ENCODE peak calls at places on chromosomes 4 and X, in ten cellular contexts. A is endothelial cell of umbilical vein, V is H9, K is mammary epithelial cell, S is substantia nigra, Z is right cardiac atrium, J is neuronal stem cell, Y is endodermal cell, O is upper lobe of right lung, L is hepatocyte. P is an unnamed sample.

GRCh38 chrX:121405826-121406225 is 358.4 kb downstream of the GLUD2 start:
- DNase-seq in A (no peak), V (no peak), K (no peak), S (no peak), Z (no peak), J (no peak), Y (no peak), O (no peak), L (no peak), P (no peak)

GRCh38 chrX:65582450-65583082 is 48.0 kb upstream of the LAS1L start:
- DNase-seq in A (no peak), V (no peak), K (no peak), S (no peak), Z (no peak), J (no peak), Y (peak), O (no peak), L (no peak), P (no peak)

GRCh38 chr4:148283665-148284064 is 158.5 kb downstream of the NR3C2 start:
- DNase-seq in A (no peak), V (no peak), K (no peak), S (no peak), Z (no peak), J (no peak), Y (no peak), O (no peak), L (no peak), P (no peak)

GRCh38 chrX:30653415-30654131 is at the start of gene GK:
- DNase-seq in A (peak), V (peak), K (peak), S (no peak), Z (no peak), J (peak), Y (peak), O (no peak), L (peak), P (no peak)

GRCh38 chrX:49003696-49004095 is 1.6 kb upstream of the GRIPAP1 start:
- DNase-seq in A (no peak), V (no peak), K (no peak), S (no peak), Z (no peak), J (no peak), Y (no peak), O (no peak), L (no peak), P (no peak)

GRCh38 chrX:10972731-10973130 is 138.4 kb upstream of the HCCS start:
- DNase-seq in A (no peak), V (no peak), K (no peak), S (no peak), Z (no peak), J (no peak), Y (no peak), O (no peak), L (no peak), P (no peak)

GRCh38 chr4:92814677-92815076 is 510.9 kb downstream of the GRID2 start:
- DNase-seq in A (no peak), V (no peak), K (no peak), S (no peak), Z (no peak), J (no peak), Y (no peak), O (no peak), L (no peak), P (no peak)

GRCh38 chr4:106987314-106987713 is 48.8 kb downstream of the DKK2 start:
- DNase-seq in A (no peak), V (no peak), K (no peak), S (no peak), Z (no peak), J (no peak), Y (no peak), O (no peak), L (no peak), P (no peak)

GRCh38 chr4:19850909-19851308 is 400.8 kb upstream of the SLIT2 start:
- DNase-seq in A (peak), V (no peak), K (peak), S (no peak), Z (no peak), J (no peak), Y (no peak), O (no peak), L (no peak), P (peak)

GRCh38 chrX:126552313-126553022 is at the start of gene DCAF12L1:
- DNase-seq in A (peak), V (peak), K (no peak), S (no peak), Z (peak), J (peak), Y (peak), O (no peak), L (peak), P (no peak)

GRCh38 chr4:19262467-19262866 is 989.2 kb upstream of the SLIT2 start:
- DNase-seq in A (peak), V (no peak), K (no peak), S (no peak), Z (no peak), J (no peak), Y (no peak), O (no peak), L (no peak), P (no peak)

GRCh38 chr4:7758444-7758815 is 181.2 kb downstream of the AFAP1 start:
- DNase-seq in A (no peak), V (no peak), K (no peak), S (no peak), Z (peak), J (no peak), Y (no peak), O (no peak), L (no peak), P (no peak)

GRCh38 chr4:168218663-168219062 is 99.9 kb downstream of the DDX60 start:
- DNase-seq in A (peak), V (no peak), K (peak), S (no peak), Z (no peak), J (no peak), Y (no peak), O (no peak), L (no peak), P (peak)

GRCh38 chrX:23820235-23820782 is 37.3 kb downstream of the SAT1 start:
- DNase-seq in A (no peak), V (no peak), K (peak), S (no peak), Z (no peak), J (no peak), Y (no peak), O (no peak), L (no peak), P (no peak)

GRCh38 chrX:147891886-147892285 is 19.8 kb upstream of the FMR1 start:
- DNase-seq in A (no peak), V (no peak), K (no peak), S (no peak), Z (no peak), J (no peak), Y (no peak), O (no peak), L (no peak), P (no peak)

GRCh38 chr4:87375719-87376291 is 15.2 kb downstream of the HSD17B11 start:
- DNase-seq in A (peak), V (no peak), K (peak), S (peak), Z (no peak), J (no peak), Y (no peak), O (no peak), L (peak), P (no peak)

GRCh38 chrX:77743720-77744119 is 42.3 kb downstream of the ATRX start:
- DNase-seq in A (no peak), V (no peak), K (no peak), S (no peak), Z (no peak), J (no peak), Y (no peak), O (no peak), L (no peak), P (no peak)

GRCh38 chr4:6561173-6561516 is 13.8 kb upstream of the MAN2B2 start:
- DNase-seq in A (no peak), V (no peak), K (no peak), S (no peak), Z (no peak), J (no peak), Y (no peak), O (no peak), L (no peak), P (no peak)

GRCh38 chrX:112510629-112511028 is 169.1 kb downstream of the LHFPL1 start:
- DNase-seq in A (no peak), V (no peak), K (no peak), S (no peak), Z (no peak), J (no peak), Y (no peak), O (no peak), L (peak), P (no peak)

GRCh38 chrX:37993857-37994619 is 12.3 kb upstream of the SYTL5 start:
- DNase-seq in A (no peak), V (peak), K (peak), S (no peak), Z (no peak), J (peak), Y (peak), O (peak), L (peak), P (no peak)

GRCh38 chrX:133958997-133959688 is 26.3 kb downstream of the GPC3 start:
- DNase-seq in A (no peak), V (no peak), K (no peak), S (no peak), Z (no peak), J (no peak), Y (no peak), O (no peak), L (no peak), P (no peak)

GRCh38 chr4:186840222-186840701 is 116.6 kb upstream of the FAT1 start:
- DNase-seq in A (no peak), V (no peak), K (no peak), S (no peak), Z (peak), J (no peak), Y (no peak), O (no peak), L (no peak), P (no peak)

GRCh38 chr4:18689308-18689915 is 667.9 kb upstream of the LCORL start:
- DNase-seq in A (peak), V (peak), K (peak), S (peak), Z (no peak), J (peak), Y (peak), O (no peak), L (peak), P (no peak)

GRCh38 chrX:23511783-23512182 is 155.5 kb upstream of the PRDX4 start:
- DNase-seq in A (no peak), V (no peak), K (no peak), S (no peak), Z (no peak), J (no peak), Y (no peak), O (no peak), L (no peak), P (no peak)

GRCh38 chr4:37470243-37470642 is 215.9 kb downstream of the RELL1 start:
- DNase-seq in A (no peak), V (no peak), K (no peak), S (no peak), Z (no peak), J (no peak), Y (no peak), O (no peak), L (no peak), P (no peak)

GRCh38 chrX:11968470-11968869 is 169.8 kb upstream of the FRMPD4 start:
- DNase-seq in A (no peak), V (no peak), K (peak), S (no peak), Z (no peak), J (no peak), Y (no peak), O (no peak), L (peak), P (peak)

GRCh38 chr4:101211146-101211553 is 136.2 kb downstream of the PPP3CA start:
- DNase-seq in A (no peak), V (no peak), K (peak), S (no peak), Z (no peak), J (no peak), Y (no peak), O (no peak), L (no peak), P (no peak)

GRCh38 chrX:38426785-38427184 is 74.4 kb downstream of the OTC start:
- DNase-seq in A (peak), V (no peak), K (peak), S (no peak), Z (no peak), J (no peak), Y (no peak), O (no peak), L (peak), P (peak)

GRCh38 chrX:150028692-150029091 is 90.4 kb upstream of the EOLA2 start:
- DNase-seq in A (no peak), V (no peak), K (no peak), S (no peak), Z (no peak), J (no peak), Y (no peak), O (no peak), L (no peak), P (no peak)

GRCh38 chr4:159097144-159097543 is 5.7 kb upstream of the RAPGEF2 start:
- DNase-seq in A (peak), V (no peak), K (no peak), S (no peak), Z (no peak), J (no peak), Y (no peak), O (no peak), L (no peak), P (no peak)

GRCh38 chr4:188682321-188682720 is 543.1 kb downstream of the TRIML1 start:
- DNase-seq in A (no peak), V (no peak), K (no peak), S (no peak), Z (no peak), J (no peak), Y (no peak), O (no peak), L (no peak), P (no peak)

GRCh38 chr4:53716471-53717063 is 125.3 kb upstream of the LNX1 start:
- DNase-seq in A (no peak), V (no peak), K (no peak), S (no peak), Z (no peak), J (no peak), Y (no peak), O (no peak), L (no peak), P (no peak)

DNA sequence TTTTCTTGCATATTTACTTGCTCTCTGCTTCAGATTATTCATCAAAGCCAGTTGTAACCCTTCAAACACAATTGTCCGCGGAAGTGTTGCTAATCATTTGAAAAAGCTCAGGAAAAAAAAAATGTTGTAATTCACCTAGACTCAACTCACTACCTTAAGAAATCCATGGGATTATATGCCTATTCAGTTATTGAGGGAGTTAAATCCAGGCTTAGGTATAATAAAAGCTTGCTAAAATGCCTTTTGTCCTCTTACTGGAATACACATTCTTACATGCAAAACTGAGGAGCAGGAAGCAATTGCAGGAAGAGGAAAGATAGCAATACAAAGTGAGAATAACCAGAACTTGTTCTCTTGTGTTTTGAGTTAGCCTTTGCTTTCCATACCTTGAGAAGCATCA is 91.4 kb upstream of the FAM241A start:
- DNase-seq in A (no peak), V (no peak), K (no peak), S (no peak), Z (no peak), J (no peak), Y (no peak), O (no peak), L (no peak), P (no peak)
- H3K27ac ChIP-seq in A (no peak), V (no peak), K (no peak), S (no peak), Z (no peak), J (no peak), Y (peak), O (no peak), L (no peak), P (no peak)

GRCh38 chrX:70455366-70456202 is 10.9 kb downstream of the DLG3 start:
- DNase-seq in A (no peak), V (no peak), K (no peak), S (no peak), Z (no peak), J (no peak), Y (peak), O (no peak), L (peak), P (no peak)

GRCh38 chrX:70454441-70455365 is 10.1 kb downstream of the DLG3 start:
- DNase-seq in A (peak), V (peak), K (peak), S (peak), Z (peak), J (peak), Y (peak), O (peak), L (peak), P (no peak)

GRCh38 chrX:70453024-70453618 is 8.5 kb downstream of the DLG3 start:
- DNase-seq in A (no peak), V (no peak), K (no peak), S (no peak), Z (no peak), J (no peak), Y (no peak), O (no peak), L (no peak), P (no peak)

GRCh38 chrX:70452143-70452733 is 7.6 kb downstream of the DLG3 start:
- DNase-seq in A (peak), V (peak), K (no peak), S (peak), Z (peak), J (no peak), Y (peak), O (peak), L (peak), P (no peak)

GRCh38 chrX:70456256-70456655 is 11.6 kb downstream of the DLG3 start:
- DNase-seq in A (no peak), V (no peak), K (no peak), S (no peak), Z (no peak), J (no peak), Y (no peak), O (no peak), L (no peak), P (no peak)
- H3K27ac ChIP-seq in A (no peak), V (no peak), K (no peak), S (no peak), Z (peak), J (no peak), Y (no peak), O (no peak), L (peak), P (peak)

DNA sequence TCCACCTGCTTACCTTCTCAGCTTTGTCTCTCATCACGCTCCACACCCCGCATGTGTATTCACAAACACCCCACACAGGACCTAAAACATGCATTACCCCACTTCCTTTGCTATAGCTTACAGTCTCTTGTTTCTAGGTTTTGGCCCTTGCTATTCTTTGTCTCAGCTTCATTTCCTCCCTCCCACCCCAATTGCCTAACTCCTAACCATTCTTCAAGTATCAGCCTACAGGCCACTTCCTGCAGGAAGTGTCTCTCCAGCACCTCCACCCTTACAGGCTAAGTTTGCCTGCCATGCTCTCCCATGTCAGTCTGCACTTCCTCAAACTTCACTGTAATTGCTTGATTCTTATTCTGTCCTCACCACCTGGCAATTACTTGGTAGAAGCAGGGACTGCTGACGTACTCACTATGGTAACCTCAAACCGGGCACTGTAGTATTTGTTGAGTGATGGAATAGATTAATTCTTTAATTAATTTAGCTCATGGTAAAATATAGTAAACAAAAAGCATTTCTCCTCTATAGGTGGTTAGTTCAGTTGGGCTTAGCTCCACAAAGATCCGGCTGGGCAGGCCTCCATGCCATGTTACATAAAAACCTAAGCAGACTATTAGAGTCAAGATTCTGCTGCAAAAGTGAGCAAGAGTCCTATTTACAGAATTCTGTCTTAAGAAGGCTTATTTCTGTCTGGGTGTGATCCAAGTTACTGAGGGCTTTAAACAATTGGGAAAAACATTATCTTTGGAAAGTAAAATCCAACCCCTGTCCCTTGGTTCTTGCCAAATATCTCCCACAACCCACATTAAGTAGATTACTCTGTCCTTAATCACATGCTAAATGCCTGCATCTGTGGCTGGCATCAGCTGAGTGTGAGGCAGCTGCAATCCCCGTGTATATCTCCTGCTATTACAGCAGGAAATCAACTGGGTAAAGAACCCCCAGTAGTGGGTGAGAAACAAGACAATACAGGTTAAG is 124.7 kb upstream of the CPEB2 start:
- DNase-seq in A (no peak), V (no peak), K (no peak), S (peak), Z (no peak), J (no peak), Y (no peak), O (no peak), L (no peak), P (no peak)
- H3K27ac ChIP-seq in A (no peak), V (no peak), K (no peak), S (no peak), Z (no peak), J (no peak), Y (no peak), O (peak), L (peak), P (peak)

GRCh38 chr4:76589872-76590846 is 155.1 kb downstream of the SHROOM3 start:
- DNase-seq in A (no peak), V (peak), K (peak), S (no peak), Z (peak), J (peak), Y (peak), O (peak), L (peak), P (no peak)

GRCh38 chr4:76591992-76592391 is 157.0 kb downstream of the SHROOM3 start:
- DNase-seq in A (no peak), V (no peak), K (no peak), S (no peak), Z (no peak), J (no peak), Y (no peak), O (no peak), L (no peak), P (no peak)

GRCh38 chr4:76588268-76588667 is 153.2 kb downstream of the SHROOM3 start:
- DNase-seq in A (no peak), V (peak), K (no peak), S (no peak), Z (no peak), J (peak), Y (peak), O (no peak), L (no peak), P (no peak)

GRCh38 chr4:76590847-76591281 is 155.8 kb downstream of the SHROOM3 start:
- DNase-seq in A (no peak), V (no peak), K (peak), S (no peak), Z (no peak), J (no peak), Y (no peak), O (no peak), L (no peak), P (no peak)

GRCh38 chr4:76589402-76589801 is 154.4 kb downstream of the SHROOM3 start:
- DNase-seq in A (no peak), V (peak), K (peak), S (no peak), Z (no peak), J (no peak), Y (peak), O (no peak), L (peak), P (no peak)
- H3K27ac ChIP-seq in A (no peak), V (peak), K (peak), S (no peak), Z (peak), J (peak), Y (peak), O (peak), L (peak), P (no peak)

DNA sequence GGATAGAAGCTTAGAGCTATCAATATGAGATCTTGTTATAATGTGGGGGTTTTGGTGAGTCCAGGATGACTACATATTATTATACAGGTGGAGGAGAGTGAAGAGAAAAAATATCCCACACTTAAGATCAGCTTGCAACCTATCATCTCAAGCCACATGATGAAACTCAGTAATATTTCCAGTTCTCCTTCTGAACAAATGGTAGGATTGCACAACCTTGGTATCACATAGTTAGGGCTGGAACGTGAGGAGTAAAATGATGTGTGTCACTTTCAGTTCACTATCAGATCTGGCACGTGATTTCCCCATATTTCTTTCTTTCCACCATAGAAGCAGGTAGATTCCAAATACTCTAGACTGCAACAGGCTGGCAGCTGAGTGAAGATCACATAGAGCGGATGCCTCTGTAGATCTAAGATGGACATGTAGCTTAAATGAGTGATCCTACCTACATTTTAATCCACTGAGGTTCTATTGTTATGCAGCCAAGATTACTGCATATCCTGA is 150.6 kb upstream of the ANKRD50 start:
- DNase-seq in A (no peak), V (no peak), K (peak), S (no peak), Z (no peak), J (no peak), Y (no peak), O (no peak), L (peak), P (peak)
- H3K27ac ChIP-seq in A (no peak), V (no peak), K (no peak), S (no peak), Z (no peak), J (no peak), Y (no peak), O (no peak), L (peak), P (no peak)

P was measured in epithelial cell of prostate.